ENCODE peak calls at places on chromosomes 5 and 9, in ten cellular contexts. D is stimulated activated CD8-positive, alpha-beta memory T cell treated with anti-CD3 and anti-CD28 coated beads, Interleukin-15, amount 100 ng/mL, for 1 hour; O is glutamatergic neuron; K is ACHN; I is stimulated activated CD4-positive, alpha-beta T cell treated with anti-CD3 and anti-CD28 coated beads, Interleukin-4, amount 100 ng/mL, for 1 hour; A is C1 segment of cervical spinal cord; Z is NCI-H1105 treated with DMSO at 0.1 percent for 48 hours; J is activated CD8-positive, alpha-beta memory T cell treated with anti-CD3 and anti-CD28 coated beads for 1 hour; R is hypothalamus; U is tibial artery. L is an unnamed sample.

GRCh38 chr5:169641253-169641652 is 4.2 kb downstream of the DOCK2 start:
- DNase-seq in D (no peak), O (no peak), K (no peak), I (no peak), A (no peak), Z (no peak), J (no peak), R (no peak), U (no peak), L (no peak)

GRCh38 chr9:35760651-35761050 is 6.6 kb upstream of the MSMP start:
- DNase-seq in D (no peak), O (no peak), K (no peak), I (no peak), A (no peak), Z (no peak), J (no peak), R (no peak), U (no peak), L (no peak)

GRCh38 chr9:504921-505821 is 290.5 kb downstream of the DOCK8 start:
- DNase-seq in D (no peak), O (peak), K (peak), I (peak), A (no peak), Z (no peak), J (no peak), R (no peak), U (no peak), L (peak)

GRCh38 chr5:1519631-1520141 is 4.1 kb downstream of the LPCAT1 start:
- DNase-seq in D (no peak), O (no peak), K (no peak), I (no peak), A (no peak), Z (no peak), J (no peak), R (no peak), U (peak), L (peak)

GRCh38 chr5:139738193-139738592 is 57.4 kb upstream of the PSD2 start:
- DNase-seq in D (no peak), O (no peak), K (no peak), I (no peak), A (no peak), Z (no peak), J (no peak), R (peak), U (no peak), L (no peak)

GRCh38 chr5:178340187-178340586 is 107.6 kb upstream of the PHYKPL start:
- DNase-seq in D (no peak), O (no peak), K (no peak), I (no peak), A (no peak), Z (no peak), J (no peak), R (no peak), U (peak), L (peak)

GRCh38 chr5:124952566-124952965 is 206.1 kb upstream of the ZNF608 start:
- DNase-seq in D (no peak), O (no peak), K (no peak), I (no peak), A (no peak), Z (no peak), J (no peak), R (no peak), U (no peak), L (no peak)

GRCh38 chr5:90337449-90338052 is 72.0 kb downstream of the CETN3 start:
- DNase-seq in D (no peak), O (no peak), K (no peak), I (no peak), A (no peak), Z (no peak), J (no peak), R (no peak), U (no peak), L (no peak)

GRCh38 chr5:123429993-123430392 is 6.8 kb upstream of the CEP120 start:
- DNase-seq in D (no peak), O (no peak), K (no peak), I (no peak), A (no peak), Z (no peak), J (no peak), R (no peak), U (no peak), L (no peak)

GRCh38 chr5:5886812-5887486 is 464.5 kb downstream of the ICE1 start:
- DNase-seq in D (no peak), O (peak), K (no peak), I (peak), A (no peak), Z (peak), J (no peak), R (no peak), U (no peak), L (peak)

GRCh38 chr5:89613222-89613956 is 730.4 kb upstream of the MEF2C start:
- DNase-seq in D (no peak), O (no peak), K (no peak), I (no peak), A (no peak), Z (no peak), J (no peak), R (no peak), U (no peak), L (no peak)

GRCh38 chr5:157961828-157962390 is 103.0 kb upstream of the CLINT1 start:
- DNase-seq in D (no peak), O (no peak), K (no peak), I (no peak), A (no peak), Z (peak), J (no peak), R (no peak), U (no peak), L (no peak)

GRCh38 chr5:44691811-44692210 is 116.9 kb upstream of the MRPS30 start:
- DNase-seq in D (no peak), O (no peak), K (no peak), I (no peak), A (no peak), Z (no peak), J (no peak), R (no peak), U (no peak), L (no peak)

GRCh38 chr9:87088621-87089020 is 141.3 kb upstream of the GAS1 start:
- DNase-seq in D (no peak), O (no peak), K (no peak), I (no peak), A (no peak), Z (no peak), J (no peak), R (peak), U (no peak), L (no peak)

GRCh38 chr5:12566441-12566840 is 662.2 kb upstream of the CTNND2 start:
- DNase-seq in D (no peak), O (no peak), K (no peak), I (no peak), A (no peak), Z (no peak), J (no peak), R (no peak), U (no peak), L (no peak)

GRCh38 chr5:178780581-178781498 is 50.4 kb upstream of the ZNF354A start:
- DNase-seq in D (no peak), O (no peak), K (no peak), I (no peak), A (no peak), Z (no peak), J (no peak), R (no peak), U (no peak), L (no peak)

GRCh38 chr5:122901346-122901745 is 55.9 kb downstream of the SNX24 start:
- DNase-seq in D (no peak), O (no peak), K (no peak), I (no peak), A (no peak), Z (no peak), J (no peak), R (no peak), U (no peak), L (no peak)

L was measured in right lobe of liver.